ENCODE peak calls at places on chromosomes 16 and 17, in ten cellular contexts. D, T, W, X, M, L, A, P, E and K are unnamed samples.

GRCh38 chr17:74387365-74388218 is 20.3 kb downstream of the GPR142 start:
- DNase-seq in E (no peak), D (no peak), L (no peak), X (no peak), A (no peak), M (no peak), P (no peak), W (no peak), T (no peak), K (no peak)

GRCh38 chr16:14502932-14503741 is 126.9 kb downstream of the PARN start:
- DNase-seq in L (no peak), X (no peak), E (no peak), A (no peak), P (no peak), W (no peak), M (no peak), T (peak), D (peak), K (no peak)

GRCh38 chr16:66608241-66609138 is 4.0 kb downstream of the CMTM3 start:
- DNase-seq in P (peak), D (peak), E (peak), L (peak), X (peak), T (peak), M (peak), W (peak), A (peak), K (peak)

GRCh38 chr17:49991409-49991808 is 3.6 kb downstream of the DLX3 start:
- DNase-seq in T (no peak), W (no peak), M (no peak), A (no peak), X (no peak), P (no peak), L (peak), D (no peak), E (no peak), K (no peak)

GRCh38 chr17:56471661-56472060 is 121.8 kb upstream of the NOG start:
- DNase-seq in A (no peak), M (no peak), L (no peak), D (no peak), E (no peak), X (no peak), W (no peak), T (no peak), P (no peak), K (no peak)

GRCh38 chr16:12535535-12536411 is 267.9 kb downstream of the CPPED1 start:
- DNase-seq in E (no peak), X (no peak), T (no peak), P (no peak), D (no peak), W (no peak), M (no peak), L (no peak), A (no peak), K (no peak)

GRCh38 chr17:28268610-28269313 is 50.2 kb upstream of the TMEM97 start:
- DNase-seq in M (no peak), P (no peak), L (no peak), E (no peak), D (no peak), W (no peak), A (no peak), X (no peak), T (no peak), K (no peak)

GRCh38 chr17:55641559-55642160 is 81.0 kb downstream of the TMEM100 start:
- DNase-seq in P (peak), W (no peak), M (peak), T (peak), L (peak), D (peak), X (no peak), A (no peak), E (no peak), K (no peak)

GRCh38 chr16:17224859-17225258 is 245.9 kb downstream of the XYLT1 start:
- DNase-seq in T (no peak), X (no peak), D (no peak), L (no peak), W (peak), A (peak), E (no peak), P (peak), M (no peak), K (no peak)

GRCh38 chr16:15829460-15829859 is 27.4 kb downstream of the MYH11 start:
- DNase-seq in A (no peak), W (peak), L (peak), X (no peak), P (no peak), E (no peak), M (no peak), T (no peak), D (no peak), K (no peak)

GRCh38 chr16:56277040-56277439 is 85.8 kb downstream of the GNAO1 start:
- DNase-seq in M (no peak), T (no peak), D (no peak), P (no peak), X (no peak), A (no peak), L (peak), E (peak), W (no peak), K (no peak)

GRCh38 chr16:90057738-90058173 is 19.4 kb downstream of the PRDM7 start:
- DNase-seq in M (no peak), P (no peak), D (peak), A (peak), L (no peak), T (no peak), X (no peak), W (no peak), E (no peak), K (no peak)

GRCh38 chr16:1082266-1082951 is 9.9 kb downstream of the SSTR5 start:
- DNase-seq in P (no peak), W (no peak), D (peak), L (no peak), T (peak), X (no peak), E (no peak), A (no peak), M (no peak), K (no peak)

GRCh38 chr17:62966426-62967110 is 533 bp downstream of the TANC2 start:
- DNase-seq in M (peak), T (no peak), W (no peak), L (no peak), A (no peak), X (peak), E (no peak), P (no peak), D (peak), K (peak)

GRCh38 chr16:57633383-57634064 is 5.1 kb downstream of the ADGRG1 start:
- DNase-seq in L (no peak), D (no peak), E (no peak), X (no peak), P (no peak), A (no peak), M (no peak), W (no peak), T (no peak), K (no peak)

GRCh38 chr16:88770459-88771293 is 14.3 kb downstream of the PIEZO1 start:
- DNase-seq in L (no peak), T (no peak), D (peak), X (no peak), M (no peak), W (no peak), E (no peak), P (no peak), A (peak), K (no peak)

GRCh38 chr17:27804113-27804512 is 3.8 kb upstream of the NOS2 start:
- DNase-seq in A (no peak), T (no peak), P (no peak), L (no peak), W (no peak), X (no peak), D (no peak), M (no peak), E (no peak), K (no peak)

GRCh38 chr17:47235923-47236322 is 17.7 kb upstream of the ITGB3 start:
- DNase-seq in X (no peak), W (no peak), E (no peak), P (no peak), T (no peak), D (no peak), A (no peak), L (no peak), M (no peak), K (no peak)

GRCh38 chr17:64411999-64412771 is 21.5 kb upstream of the PECAM1 start:
- DNase-seq in M (peak), X (no peak), P (peak), A (no peak), E (no peak), D (no peak), T (no peak), W (no peak), L (peak), K (no peak)

GRCh38 chr17:61467416-61468262 is 15.4 kb downstream of the TBX4 start:
- DNase-seq in W (no peak), P (no peak), L (peak), E (no peak), T (peak), X (no peak), A (no peak), M (no peak), D (no peak), K (no peak)

GRCh38 chr16:24525970-24526559 is 13.3 kb upstream of the RBBP6 start:
- DNase-seq in M (no peak), D (peak), E (no peak), A (no peak), W (no peak), P (no peak), L (no peak), X (no peak), T (no peak), K (no peak)

GRCh38 chr16:28254158-28254557 is 38.2 kb upstream of the SBK1 start:
- DNase-seq in E (no peak), D (no peak), W (no peak), A (no peak), P (no peak), T (no peak), M (no peak), X (no peak), L (no peak), K (no peak)

GRCh38 chr16:68517606-68518161 is 21.4 kb upstream of the ZFP90 start:
- DNase-seq in L (peak), E (no peak), W (no peak), P (no peak), M (peak), T (no peak), A (no peak), D (no peak), X (no peak), K (no peak)

GRCh38 chr17:19239544-19239943 is 2.4 kb downstream of the EPN2 start:
- DNase-seq in A (no peak), M (no peak), L (no peak), W (no peak), D (no peak), X (no peak), E (no peak), T (no peak), P (peak), K (no peak)